ENCODE peak calls at places on chromosomes 13 and 19, in eight cellular contexts. G is Caki2; A is NCI-H446 treated with DMSO at 0.1 percent for 48 hours; E is left colon; L is HTR-8/SVneo; I is stimulated activated CD4-positive, alpha-beta T cell treated with anti-CD3 and anti-CD28 coated beads, Interleukin-15, amount 100 ng/mL, for 48 hours; V is HEK293T; F is M059J. C is an unnamed sample.

GRCh38 chr13:105721056-105721455 is 814.4 kb downstream of the EFNB2 start:
- DNase-seq in I (no peak), V (no peak), A (no peak), L (no peak), F (peak), G (no peak), E (no peak), C (peak)

GRCh38 chr19:30049844-30050667 is 108.0 kb downstream of the URI1 start:
- DNase-seq in L (no peak), E (no peak), V (no peak), A (no peak), I (no peak), G (no peak), F (no peak), C (no peak)

GRCh38 chr13:94921181-94921580 is 208.8 kb upstream of the SOX21 start:
- DNase-seq in F (no peak), G (no peak), E (no peak), V (no peak), L (no peak), I (no peak), A (no peak), C (no peak)

GRCh38 chr19:3249408-3249807 is 24.9 kb downstream of the CELF5 start:
- DNase-seq in F (peak), G (peak), L (no peak), I (no peak), E (no peak), V (peak), A (no peak), C (peak)

GRCh38 chr13:103539721-103540120 is 473.5 kb upstream of the SLC10A2 start:
- DNase-seq in L (no peak), F (no peak), I (no peak), G (no peak), A (no peak), V (no peak), E (no peak), C (no peak)

GRCh38 chr13:76471486-76471885 is 414.7 kb downstream of the KCTD12 start:
- DNase-seq in L (no peak), I (no peak), F (no peak), G (no peak), A (no peak), E (no peak), V (no peak), C (no peak)

GRCh38 chr19:16262618-16263017 is 62.0 kb upstream of the KLF2 start:
- DNase-seq in F (no peak), A (no peak), G (no peak), L (no peak), V (no peak), E (peak), I (no peak), C (no peak)

GRCh38 chr19:13187419-13187818 is 37.2 kb downstream of the IER2 start:
- DNase-seq in L (no peak), G (no peak), I (no peak), E (no peak), A (no peak), V (no peak), F (no peak), C (no peak)

GRCh38 chr13:111232191-111232590 is 88.3 kb upstream of the TEX29 start:
- DNase-seq in L (no peak), I (no peak), V (no peak), G (no peak), A (no peak), F (no peak), E (no peak), C (no peak)

GRCh38 chr13:31172535-31172934 is 10.8 kb upstream of the HSPH1 start:
- DNase-seq in L (peak), I (no peak), A (no peak), E (no peak), V (no peak), G (peak), F (peak), C (peak)

GRCh38 chr13:94243551-94243950 is 235.9 kb downstream of the DCT start:
- DNase-seq in E (no peak), F (no peak), L (no peak), V (no peak), G (no peak), A (no peak), I (no peak), C (no peak)

GRCh38 chr19:30667746-30668145 is 295.6 kb downstream of the ZNF536 start:
- DNase-seq in F (no peak), V (no peak), I (no peak), A (no peak), L (no peak), G (no peak), E (no peak), C (no peak)

GRCh38 chr13:113110048-113110851 is 4.7 kb downstream of the F7 start:
- DNase-seq in I (no peak), A (no peak), G (no peak), F (no peak), V (no peak), E (peak), L (no peak), C (no peak)

GRCh38 chr19:53537523-53538377 is at the start of gene ZNF331:
- DNase-seq in L (peak), F (peak), E (peak), A (peak), V (no peak), G (peak), I (peak), C (peak)

GRCh38 chr13:107977175-107977574 is 238.2 kb downstream of the LIG4 start:
- DNase-seq in E (no peak), V (no peak), F (no peak), A (peak), I (no peak), L (no peak), G (no peak), C (no peak)

GRCh38 chr13:65260938-65261880 is 1968.9 kb downstream of the PCDH9 start:
- DNase-seq in F (no peak), L (no peak), V (no peak), G (no peak), I (no peak), E (no peak), A (no peak), C (no peak)

GRCh38 chr19:44603201-44603945 is 10.0 kb upstream of the IGSF23 start:
- DNase-seq in G (no peak), L (no peak), I (no peak), A (no peak), V (no peak), F (peak), E (no peak), C (peak)